ENCODE peak calls at places on chromosomes 5 and 9, in seven cellular contexts. X is mesenchymal stem cell, I is lung, W is thoracic aorta, A is psoas muscle, F is iPS DF 6.9, H is right cardiac atrium. U is an unnamed sample. For H3K9me3, the result is how much of the 10 kb centered on the place peaks cover.

GRCh38 chr9:24071736-24072135 is 245.7 kb upstream of the ELAVL2 start:
- DNase-seq in X (no peak), I (no peak), W (no peak), A (no peak), F (no peak), H (no peak), U (no peak)

GRCh38 chr5:5387789-5388188 is 34.7 kb upstream of the ICE1 start:
- DNase-seq in X (no peak), I (no peak), W (no peak), A (no peak), F (no peak), H (no peak), U (no peak)

GRCh38 chr5:59768204-59769040 is 125.1 kb downstream of the PDE4D start:
- DNase-seq in X (peak), I (peak), W (no peak), A (peak), F (no peak), H (peak), U (peak)

GRCh38 chr5:116674881-116675627 is 100.4 kb upstream of the SEMA6A start:
- DNase-seq in X (no peak), I (no peak), W (no peak), A (no peak), F (no peak), H (no peak), U (no peak)

GRCh38 chr5:150653145-150653761 is 7.8 kb upstream of the MYOZ3 start:
- DNase-seq in X (no peak), I (no peak), W (no peak), A (no peak), F (no peak), H (peak), U (peak)

GRCh38 chr5:103990064-103990463 is 427.5 kb upstream of the NUDT12 start:
- DNase-seq in X (no peak), I (no peak), W (no peak), A (no peak), F (no peak), H (no peak), U (no peak)

GRCh38 chr5:67792891-67793290 is 422.7 kb upstream of the PIK3R1 start:
- DNase-seq in X (no peak), I (no peak), W (no peak), A (peak), F (no peak), H (peak), U (no peak)

GRCh38 chr9:71349218-71349617 is 227.8 kb upstream of the TRPM3 start:
- DNase-seq in X (peak), I (no peak), W (no peak), A (no peak), F (no peak), H (no peak), U (no peak)

GRCh38 chr5:43874772-43875171 is 271.8 kb downstream of the NNT start:
- DNase-seq in X (peak), I (no peak), W (no peak), A (no peak), F (no peak), H (no peak), U (peak)

GRCh38 chr9:130402645-130403440 is 41.9 kb upstream of the ASS1 start:
- DNase-seq in X (no peak), I (no peak), W (no peak), A (no peak), F (no peak), H (no peak), U (no peak)

GRCh38 chr5:89613222-89613956 is 730.4 kb upstream of the MEF2C start:
- DNase-seq in X (no peak), I (no peak), W (no peak), A (no peak), F (no peak), H (no peak), U (no peak)

DNA sequence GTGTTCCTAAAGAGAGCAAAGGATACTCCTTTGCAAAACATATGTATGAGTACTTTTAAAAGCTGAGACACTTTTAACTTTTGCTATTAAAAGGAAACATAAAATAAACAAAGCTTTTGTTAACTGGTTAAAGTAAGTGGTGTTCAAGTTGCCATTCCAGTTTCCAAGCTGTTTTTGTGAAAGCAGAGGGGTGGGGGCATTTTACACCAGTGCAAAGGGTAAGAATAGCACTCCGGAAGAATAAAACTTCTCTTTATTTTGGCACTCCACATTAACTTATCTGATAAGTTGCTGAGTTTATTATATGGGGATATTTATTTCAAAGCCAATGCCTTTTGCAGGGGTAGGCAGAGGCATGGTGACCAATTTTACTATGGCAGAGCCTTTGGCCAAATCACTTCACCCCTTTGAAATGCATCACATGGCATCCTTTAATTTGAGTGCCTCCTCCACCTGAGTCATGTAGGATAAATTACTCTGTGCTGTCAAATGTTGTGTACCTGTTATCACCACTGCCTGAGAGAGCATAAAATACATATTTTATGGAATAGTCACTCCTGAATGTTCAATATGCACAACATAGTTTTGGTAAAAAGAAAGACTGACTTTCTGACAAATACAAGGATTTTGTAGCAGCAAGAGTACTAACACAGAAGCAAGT is 62.9 kb downstream of the MLLT3 start:
- DNase-seq in X (no peak), I (no peak), W (no peak), A (no peak), F (no peak), H (no peak), U (no peak)
- H3K4me3 ChIP-seq in X (no peak), I (no peak), W (no peak), A (no peak), F (no peak), H (no peak), U (no peak)

DNA sequence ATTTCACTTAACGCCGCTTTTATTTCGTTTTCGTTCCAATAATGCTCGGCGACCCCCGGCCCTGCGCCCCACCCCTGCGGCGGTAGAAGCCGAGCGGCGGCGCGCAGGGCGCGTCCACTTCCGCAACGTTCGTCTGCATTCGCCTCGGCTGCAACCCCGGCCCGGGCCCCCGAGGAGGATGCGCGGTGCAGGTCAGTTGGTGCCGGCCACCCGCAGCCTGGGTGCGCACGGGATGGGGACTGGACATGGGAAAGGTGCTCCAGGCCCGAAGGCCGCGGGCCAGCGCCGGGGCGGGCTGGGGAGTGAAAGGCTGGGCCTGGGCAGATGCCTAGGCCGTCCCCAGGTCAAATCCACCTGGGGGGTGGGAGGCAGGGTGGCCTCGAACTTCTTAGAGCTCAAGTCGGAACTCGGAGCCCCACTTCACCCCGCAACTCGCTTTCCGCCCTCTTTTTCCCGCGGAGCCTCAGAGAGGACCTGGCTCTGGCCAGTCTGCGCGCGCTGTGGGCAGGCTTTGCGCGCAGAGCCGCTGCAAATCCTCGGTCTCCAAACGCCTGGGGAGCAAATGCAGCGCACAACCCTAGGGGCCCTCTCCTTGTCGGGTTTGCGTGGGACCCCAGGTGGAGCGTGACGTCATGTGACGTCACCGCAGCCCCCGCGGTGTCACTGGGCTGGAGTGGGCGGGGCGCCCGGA is 3.2 kb downstream of the TLX3 start:
- DNase-seq in X (peak), I (no peak), W (no peak), A (no peak), F (no peak), H (peak), U (no peak)
- H3K9me3 ChIP-seq in X (under half), I (under half), W (under half), A (under half), F (under half), H (under half), U (under half)

GRCh38 chr9:98321269-98321668 is 65.8 kb upstream of the TBC1D2 start:
- DNase-seq in X (no peak), I (no peak), W (no peak), A (no peak), F (no peak), H (no peak), U (no peak)
- H3K4me3 ChIP-seq in X (no peak), I (no peak), W (no peak), A (no peak), F (no peak), H (no peak), U (no peak)

DNA sequence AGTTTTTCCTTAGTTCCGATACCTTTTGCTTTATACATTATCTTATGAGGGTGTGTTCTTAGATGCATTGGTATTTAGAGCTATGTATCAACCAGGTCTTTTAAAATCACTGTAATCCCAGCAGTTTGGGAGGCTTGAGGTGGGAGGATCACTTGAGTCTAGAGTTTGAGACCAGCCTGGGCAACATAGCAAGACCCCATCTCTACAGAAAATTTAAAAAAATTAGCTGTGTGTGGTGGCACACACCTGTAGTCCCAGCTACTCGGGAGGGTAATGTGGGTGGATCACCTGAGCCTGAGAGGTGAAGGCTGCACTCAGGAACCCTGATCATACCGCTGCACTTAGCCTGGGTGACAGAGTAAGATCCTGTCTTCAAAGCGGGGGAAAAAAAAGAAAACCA is 15.1 kb downstream of the SPIN1 start:
- DNase-seq in X (no peak), I (no peak), W (no peak), A (no peak), F (no peak), H (no peak), U (no peak)
- H3K9me3 ChIP-seq in X (under half), I (under half), W (under half), A (under half), F (under half), H (under half), U (under half)